ENCODE peak calls at places on chromosome 13, in four cellular contexts. R, D, G and W are unnamed samples.

GRCh38 chr13:80050252-80050651 is 290.7 kb downstream of the SPRY2 start:
- DNase-seq in D (peak; percentile 31), G (no peak), R (no peak), W (no peak)

GRCh38 chr13:50224534-50224933 is 209.3 kb downstream of the KCNRG start:
- DNase-seq in G (no peak), R (no peak), D (peak; percentile 71), W (no peak)

GRCh38 chr13:110758195-110758594 is 44.7 kb downstream of the ING1 start:
- DNase-seq in R (no peak), G (no peak), D (peak; percentile 54), W (no peak)

GRCh38 chr13:29520671-29521070 is 74.8 kb downstream of the SLC7A1 start:
- DNase-seq in G (no peak), D (peak; percentile 83), R (no peak), W (no peak)

GRCh38 chr13:43094901-43095300 is 71.5 kb downstream of the DNAJC15 start:
- DNase-seq in R (no peak), D (no peak), G (no peak), W (no peak)

GRCh38 chr13:84430441-84430840 is 548.2 kb upstream of the SLITRK1 start:
- DNase-seq in G (peak; percentile 13), D (peak; percentile 7), R (no peak), W (no peak)

GRCh38 chr13:94480672-94481145 is 1.2 kb upstream of the DCT start:
- DNase-seq in G (no peak), D (peak; percentile 43), R (no peak), W (no peak)

GRCh38 chr13:101623469-101624209 is 171.2 kb downstream of the ITGBL1 start:
- DNase-seq in R (peak; percentile 7), G (peak; percentile 2), D (peak; percentile 63), W (no peak)

GRCh38 chr13:107057028-107057427 is 489.1 kb upstream of the ARGLU1 start:
- DNase-seq in D (no peak), R (no peak), G (no peak), W (no peak)

GRCh38 chr13:67474114-67474513 is 244.0 kb upstream of the PCDH9 start:
- DNase-seq in D (no peak), G (no peak), R (no peak), W (no peak)

GRCh38 chr13:33971305-33971819 is 153.4 kb downstream of the RFC3 start:
- DNase-seq in G (no peak), D (no peak), R (no peak), W (no peak)

GRCh38 chr13:108486096-108486495 is 143.3 kb upstream of the MYO16 start:
- DNase-seq in G (no peak), R (no peak), D (no peak), W (no peak)

GRCh38 chr13:37417042-37417441 is 181.5 kb downstream of the POSTN start:
- DNase-seq in G (no peak), R (no peak), D (peak; percentile 83), W (no peak)

GRCh38 chr13:102930566-102930965 is 84.7 kb downstream of the ERCC5 start:
- DNase-seq in G (no peak), R (no peak), D (no peak), W (no peak)

GRCh38 chr13:48263196-48263595 is 30.2 kb downstream of the ITM2B start:
- DNase-seq in R (no peak), D (no peak), G (no peak), W (no peak)

GRCh38 chr13:101736551-101736950 is 284.1 kb downstream of the ITGBL1 start:
- DNase-seq in G (no peak), R (no peak), D (no peak), W (no peak)

GRCh38 chr13:28138012-28138755 is at the start of gene PAN3:
- DNase-seq in G (peak; percentile 72), D (peak; percentile 91), R (peak; percentile 49), W (peak; percentile 90)

GRCh38 chr13:67355791-67356190 is 125.7 kb upstream of the PCDH9 start:
- DNase-seq in D (no peak), R (no peak), G (no peak), W (no peak)

GRCh38 chr13:100214886-100215285 is 126.0 kb downstream of the PCCA start:
- DNase-seq in D (peak; percentile 92), G (peak; percentile 26), R (peak; percentile 49), W (no peak)

GRCh38 chr13:107650081-107650701 is 565.1 kb downstream of the LIG4 start:
- DNase-seq in G (peak; percentile 4), D (peak; percentile 64), R (peak; percentile 28), W (peak; percentile 12)

GRCh38 chr13:75704194-75704941 is 68.2 kb downstream of the LMO7 start:
- DNase-seq in R (no peak), G (no peak), D (peak; percentile 84), W (peak; percentile 58)

GRCh38 chr13:89923731-89924130 is 1423.8 kb upstream of the MIR17HG start:
- DNase-seq in G (no peak), R (no peak), D (peak; percentile 42), W (no peak)

GRCh38 chr13:46961719-46962118 is 64.9 kb upstream of the HTR2A start:
- DNase-seq in G (no peak), R (peak; percentile 6), D (peak; percentile 70), W (peak; percentile 13)

GRCh38 chr13:94608586-94608985 is 6.9 kb downstream of the GPR180 start:
- DNase-seq in R (no peak), D (no peak), G (no peak), W (no peak)

GRCh38 chr13:92769064-92769463 is 457.5 kb upstream of the GPC6 start:
- DNase-seq in G (peak; percentile 3), D (peak; percentile 0), R (no peak), W (no peak)